ENCODE peak calls at places on chromosome 19, in eight cellular contexts. O, P, R, E, K, V, Q and F are unnamed samples.
A peak's percentile ranks its signal among the peaks of the same experiment; 100 is the strongest.

GRCh38 chr19:38512277-38512676 is 78.8 kb downstream of the RYR1 start:
- DNase-seq in O (peak; percentile 13), K (no peak), P (no peak), Q (no peak), E (no peak), V (no peak), R (no peak), F (no peak)

GRCh38 chr19:55703790-55704215 is 28.8 kb downstream of the EPN1 start:
- DNase-seq in V (no peak), O (no peak), E (peak; percentile 24), K (peak; percentile 51), Q (no peak), P (peak; percentile 50), R (no peak), F (no peak)

GRCh38 chr19:13622727-13623126 is 116.4 kb upstream of the CACNA1A start:
- DNase-seq in K (no peak), R (no peak), E (no peak), O (no peak), Q (no peak), P (no peak), V (no peak), F (peak; percentile 42)

GRCh38 chr19:15466851-15467733 is 2.7 kb upstream of the RASAL3 start:
- DNase-seq in K (peak; percentile 85), P (no peak), O (no peak), E (no peak), V (peak; percentile 96), R (no peak), Q (peak; percentile 77), F (no peak)

GRCh38 chr19:1153891-1154730 is 20.0 kb downstream of the SBNO2 start:
- DNase-seq in K (no peak), V (no peak), O (no peak), R (no peak), P (no peak), E (no peak), Q (no peak), F (no peak)

GRCh38 chr19:2602391-2603181 is 99.9 kb downstream of the GNG7 start:
- DNase-seq in Q (no peak), O (no peak), E (peak; percentile 64), V (no peak), K (no peak), P (peak; percentile 80), R (no peak), F (no peak)

GRCh38 chr19:47991191-47991808 is 670 bp downstream of the BSPH1 start:
- DNase-seq in P (no peak), O (no peak), K (no peak), V (no peak), R (no peak), E (no peak), Q (no peak), F (no peak)

GRCh38 chr19:2986951-2987491 is 9.7 kb downstream of the TLE6 start:
- DNase-seq in P (no peak), O (no peak), R (no peak), E (no peak), K (no peak), V (no peak), Q (no peak), F (peak; percentile 66)

GRCh38 chr19:47495478-47496372 is 11.7 kb upstream of the KPTN start:
- DNase-seq in P (no peak), R (no peak), O (no peak), E (peak; percentile 53), V (no peak), Q (no peak), K (no peak), F (peak; percentile 75)

GRCh38 chr19:17118957-17119356 is 43.4 kb downstream of the MYO9B start:
- DNase-seq in V (no peak), E (no peak), Q (no peak), R (no peak), P (no peak), K (no peak), O (no peak), F (no peak)

GRCh38 chr19:38402967-38403674 is at the start of gene FAM98C:
- DNase-seq in R (peak; percentile 77), K (peak; percentile 98), P (peak; percentile 98), V (peak; percentile 99), O (peak; percentile 100), Q (peak; percentile 78), E (peak; percentile 98), F (peak; percentile 92)

GRCh38 chr19:1396768-1397679 is 4.3 kb downstream of the GAMT start:
- DNase-seq in E (no peak), O (no peak), R (no peak), K (no peak), P (no peak), Q (no peak), V (no peak), F (no peak)

GRCh38 chr19:38221919-38222828 is 1.8 kb downstream of the DPF1 start:
- DNase-seq in Q (no peak), V (no peak), R (no peak), O (no peak), P (no peak), K (no peak), E (no peak), F (no peak)

GRCh38 chr19:4803736-4804695 is 12.5 kb downstream of the FEM1A start:
- DNase-seq in R (no peak), V (peak; percentile 72), O (peak; percentile 53), P (no peak), K (peak; percentile 72), E (peak; percentile 30), Q (no peak), F (peak; percentile 39)

GRCh38 chr19:11456659-11457058 is 21.2 kb downstream of the PRKCSH start:
- DNase-seq in Q (no peak), O (no peak), K (no peak), V (no peak), R (no peak), P (no peak), E (no peak), F (no peak)

GRCh38 chr19:28652790-28653189 is 560.2 kb downstream of the UQCRFS1 start:
- DNase-seq in K (no peak), E (no peak), P (no peak), R (no peak), Q (no peak), V (no peak), O (peak; percentile 36), F (no peak)

GRCh38 chr19:1251503-1252220 is 3.3 kb downstream of the MIDN start:
- DNase-seq in R (peak; percentile 54), K (peak; percentile 56), P (peak; percentile 78), Q (no peak), O (no peak), E (no peak), V (no peak), F (peak; percentile 20)

GRCh38 chr19:6127716-6128335 is 7.6 kb upstream of the ACSBG2 start:
- DNase-seq in V (no peak), Q (no peak), R (no peak), E (no peak), K (no peak), O (no peak), P (no peak), F (no peak)

GRCh38 chr19:50607874-50608785 is 31.6 kb downstream of the SYT3 start:
- DNase-seq in E (peak; percentile 97), V (peak; percentile 75), O (no peak), P (peak; percentile 73), Q (peak; percentile 31), R (peak; percentile 42), K (peak; percentile 91), F (no peak)

GRCh38 chr19:50975766-50976165 is 6.4 kb upstream of the KLK6 start:
- DNase-seq in O (no peak), K (no peak), P (peak; percentile 79), Q (no peak), E (no peak), R (no peak), V (no peak), F (no peak)

GRCh38 chr19:11881151-11881800 is 6.3 kb upstream of the ZNF69 start:
- DNase-seq in R (no peak), E (peak; percentile 17), K (peak; percentile 78), P (peak; percentile 64), Q (no peak), O (no peak), V (peak; percentile 48), F (peak; percentile 11)

GRCh38 chr19:16208064-16208759 is 10.5 kb downstream of the AP1M1 start:
- DNase-seq in P (no peak), K (peak; percentile 18), Q (no peak), E (no peak), V (no peak), R (no peak), O (no peak), F (no peak)